ENCODE peak calls at places on chromosomes 3 and 15, in five cellular contexts. One of them, this sample, is unnamed.

GRCh38 chr3:116445291-116445841 is at the start of gene LSAMP:
- DNase-seq in A549: no peak
- DNase-seq in memory B cell: no peak
- DNase-seq in tibial artery: no peak
- DNase-seq in heart left ventricle: no peak
- DNase-seq in this sample: no peak

GRCh38 chr15:66401130-66402021 is 14.7 kb downstream of the MAP2K1 start:
- DNase-seq in tibial artery: no peak
- DNase-seq in heart left ventricle: no peak
- DNase-seq in memory B cell: no peak
- DNase-seq in A549: no peak
- DNase-seq in this sample: no peak

GRCh38 chr3:37466660-37467359 is 292.4 kb upstream of the LRRFIP2 start:
- DNase-seq in heart left ventricle: no peak
- DNase-seq in memory B cell: no peak
- DNase-seq in tibial artery: peak; percentile 32
- DNase-seq in A549: no peak
- DNase-seq in this sample: no peak

GRCh38 chr15:25333049-25333448 is 105.8 kb downstream of the UBE3A start:
- DNase-seq in heart left ventricle: no peak
- DNase-seq in memory B cell: no peak
- DNase-seq in A549: no peak
- DNase-seq in tibial artery: no peak
- DNase-seq in this sample: no peak

GRCh38 chr3:58581328-58582091 is 4.3 kb upstream of the FAM107A start:
- DNase-seq in memory B cell: no peak
- DNase-seq in tibial artery: no peak
- DNase-seq in heart left ventricle: no peak
- DNase-seq in A549: no peak
- DNase-seq in this sample: no peak

GRCh38 chr3:47870702-47871255 is 67.8 kb downstream of the DHX30 start:
- DNase-seq in A549: no peak
- DNase-seq in heart left ventricle: no peak
- DNase-seq in memory B cell: no peak
- DNase-seq in tibial artery: no peak
- DNase-seq in this sample: no peak

GRCh38 chr3:43001094-43001553 is 22.0 kb downstream of the GASK1A start:
- DNase-seq in heart left ventricle: peak; percentile 79
- DNase-seq in A549: no peak
- DNase-seq in tibial artery: peak; percentile 94
- DNase-seq in memory B cell: no peak
- DNase-seq in this sample: no peak

GRCh38 chr3:86788371-86788770 is 202.6 kb downstream of the VGLL3 start:
- DNase-seq in heart left ventricle: no peak
- DNase-seq in A549: no peak
- DNase-seq in tibial artery: no peak
- DNase-seq in memory B cell: no peak
- DNase-seq in this sample: no peak

GRCh38 chr15:41961014-41961518 is 11.3 kb downstream of the EHD4 start:
- DNase-seq in tibial artery: no peak
- DNase-seq in A549: no peak
- DNase-seq in memory B cell: no peak
- DNase-seq in heart left ventricle: no peak
- DNase-seq in this sample: no peak

GRCh38 chr3:185715091-185715490 is 109.8 kb downstream of the IGF2BP2 start:
- DNase-seq in heart left ventricle: no peak
- DNase-seq in memory B cell: no peak
- DNase-seq in A549: no peak
- DNase-seq in tibial artery: no peak
- DNase-seq in this sample: no peak

GRCh38 chr15:48016865-48017264 is 103.9 kb upstream of the SLC24A5 start:
- DNase-seq in tibial artery: no peak
- DNase-seq in A549: no peak
- DNase-seq in heart left ventricle: no peak
- DNase-seq in memory B cell: no peak
- DNase-seq in this sample: no peak

GRCh38 chr3:42476225-42477160 is 25.9 kb upstream of the VIPR1 start:
- DNase-seq in tibial artery: peak; percentile 49
- DNase-seq in memory B cell: no peak
- DNase-seq in A549: no peak
- DNase-seq in heart left ventricle: no peak
- DNase-seq in this sample: no peak

GRCh38 chr3:133540896-133541674 is 32.4 kb upstream of the CDV3 start:
- DNase-seq in memory B cell: no peak
- DNase-seq in tibial artery: no peak
- DNase-seq in heart left ventricle: no peak
- DNase-seq in A549: peak; percentile 18
- DNase-seq in this sample: no peak

GRCh38 chr3:32089476-32089875 is 16.9 kb upstream of the GPD1L start:
- DNase-seq in heart left ventricle: no peak
- DNase-seq in memory B cell: no peak
- DNase-seq in A549: no peak
- DNase-seq in tibial artery: no peak
- DNase-seq in this sample: no peak

GRCh38 chr15:88465633-88466219 is 1.5 kb downstream of the MRPL46 start:
- DNase-seq in tibial artery: no peak
- DNase-seq in memory B cell: no peak
- DNase-seq in A549: no peak
- DNase-seq in heart left ventricle: no peak
- DNase-seq in this sample: no peak

GRCh38 chr3:149393355-149394165 is 16.1 kb upstream of the TM4SF1 start:
- DNase-seq in tibial artery: peak; percentile 66
- DNase-seq in heart left ventricle: peak; percentile 68
- DNase-seq in memory B cell: peak; percentile 4
- DNase-seq in A549: peak; percentile 71
- DNase-seq in this sample: no peak

GRCh38 chr3:136277115-136277514 is 27.0 kb downstream of the PCCB start:
- DNase-seq in memory B cell: no peak
- DNase-seq in A549: no peak
- DNase-seq in heart left ventricle: no peak
- DNase-seq in tibial artery: no peak
- DNase-seq in this sample: no peak

GRCh38 chr3:71629289-71630252 is 46.0 kb upstream of the FOXP1 start:
- DNase-seq in tibial artery: peak; percentile 60
- DNase-seq in memory B cell: peak; percentile 8
- DNase-seq in heart left ventricle: no peak
- DNase-seq in A549: no peak
- DNase-seq in this sample: no peak

GRCh38 chr3:50256978-50257890 is 11.7 kb upstream of the SEMA3B start:
- DNase-seq in A549: no peak
- DNase-seq in memory B cell: no peak
- DNase-seq in tibial artery: no peak
- DNase-seq in heart left ventricle: peak; percentile 61
- DNase-seq in this sample: no peak

GRCh38 chr3:181713300-181713647 is 1.5 kb downstream of the SOX2 start:
- DNase-seq in heart left ventricle: no peak
- DNase-seq in memory B cell: no peak
- DNase-seq in A549: no peak
- DNase-seq in tibial artery: no peak
- DNase-seq in this sample: no peak

GRCh38 chr3:8900065-8900464 is 63.2 kb downstream of the RAD18 start:
- DNase-seq in A549: no peak
- DNase-seq in heart left ventricle: no peak
- DNase-seq in tibial artery: no peak
- DNase-seq in memory B cell: no peak
- DNase-seq in this sample: no peak